ENCODE peak calls at places on chromosomes 13 and 19, in five cellular contexts. E is PC-3, V is retinal pigment epithelial cell, N is retina, S is HFFc6. R is an unnamed sample.

GRCh38 chr13:47548294-47548825 is 452.7 kb downstream of the SUCLA2 start:
- DNase-seq in E (no peak), V (no peak), N (no peak), S (no peak), R (no peak)

GRCh38 chr19:55443824-55444719 is 972 bp upstream of the SHISA7 start:
- DNase-seq in E (no peak), V (no peak), N (no peak), S (no peak), R (no peak)

GRCh38 chr19:52935434-52935833 is 12.2 kb upstream of the ZNF888 start:
- DNase-seq in E (peak), V (no peak), N (no peak), S (no peak), R (no peak)

GRCh38 chr13:25783480-25784081 is 268.2 kb downstream of the SHISA2 start:
- DNase-seq in E (no peak), V (no peak), N (no peak), S (no peak), R (no peak)

GRCh38 chr13:107854880-107855279 is 360.5 kb downstream of the LIG4 start:
- DNase-seq in E (no peak), V (no peak), N (no peak), S (no peak), R (no peak)

GRCh38 chr19:16293133-16294085 is 31.2 kb upstream of the KLF2 start:
- DNase-seq in E (peak), V (no peak), N (no peak), S (peak), R (no peak)

GRCh38 chr19:50638576-50638975 is 1.1 kb downstream of the SYT3 start:
- DNase-seq in E (no peak), V (no peak), N (no peak), S (no peak), R (no peak)

GRCh38 chr13:74166286-74166685 is 32.1 kb upstream of the KLF12 start:
- DNase-seq in E (no peak), V (no peak), N (no peak), S (no peak), R (no peak)

GRCh38 chr13:77465595-77466195 is 69.8 kb upstream of the SCEL start:
- DNase-seq in E (no peak), V (no peak), N (no peak), S (no peak), R (no peak)

GRCh38 chr13:40023608-40024577 is 368.4 kb downstream of the COG6 start:
- DNase-seq in E (no peak), V (no peak), N (no peak), S (no peak), R (no peak)

GRCh38 chr19:3108775-3109174 is 14.6 kb downstream of the GNA11 start:
- DNase-seq in E (peak), V (no peak), N (peak), S (peak), R (peak)

GRCh38 chr13:100069278-100069677 is 19.6 kb upstream of the PCCA start:
- DNase-seq in E (no peak), V (no peak), N (no peak), S (no peak), R (no peak)

R was measured in memory B cell.